ENCODE peak calls at places on chromosomes 16 and 17, in four cellular contexts. H is neural progenitor cell, T is mesenchymal stem cell, J is mammary epithelial cell. X is an unnamed sample.
A peak's percentile ranks its signal among the peaks of the same experiment; 100 is the strongest.

GRCh38 chr17:59199398-59199797 is 10.4 kb upstream of the SMG8 start:
- DNase-seq in H (no peak), J (no peak), T (no peak), X (no peak)

GRCh38 chr16:525520-526180 is 1.9 kb upstream of the CAPN15 start:
- DNase-seq in J (peak; percentile 93), H (no peak), T (peak; percentile 95), X (peak; percentile 98)

GRCh38 chr17:82563318-82563717 is 43.8 kb downstream of the FOXK2 start:
- DNase-seq in H (no peak), J (no peak), T (no peak), X (no peak)

GRCh38 chr16:67404740-67405226 is 11.5 kb upstream of the TPPP3 start:
- DNase-seq in J (peak; percentile 100), T (no peak), H (no peak), X (no peak)

GRCh38 chr17:72191901-72192300 is 71.1 kb downstream of the SOX9 start:
- DNase-seq in H (no peak), J (no peak), T (no peak), X (no peak)

GRCh38 chr16:10519929-10520868 is 60.2 kb downstream of the EMP2 start:
- DNase-seq in J (no peak), H (no peak), T (no peak), X (no peak)

GRCh38 chr17:40095944-40096791 is 4.2 kb downstream of the NR1D1 start:
- DNase-seq in H (no peak), T (no peak), J (no peak), X (peak; percentile 33)

GRCh38 chr16:78183886-78184553 is 84.6 kb downstream of the WWOX start:
- DNase-seq in T (peak; percentile 20), J (no peak), H (no peak), X (peak; percentile 26)

GRCh38 chr16:12393208-12393607 is 410.5 kb downstream of the CPPED1 start:
- DNase-seq in T (no peak), J (no peak), H (no peak), X (no peak)

GRCh38 chr16:12392585-12393089 is 411.1 kb downstream of the CPPED1 start:
- DNase-seq in T (peak; percentile 19), H (no peak), J (no peak), X (peak; percentile 15)

GRCh38 chr16:12398736-12399047 is 405.0 kb downstream of the CPPED1 start:
- DNase-seq in J (no peak), H (no peak), T (no peak), X (no peak)

GRCh38 chr16:12395266-12395665 is 408.4 kb downstream of the CPPED1 start:
- DNase-seq in T (no peak), H (no peak), J (no peak), X (peak; percentile 67)

GRCh38 chr16:12398029-12398735 is 405.5 kb downstream of the CPPED1 start:
- DNase-seq in T (no peak), J (no peak), H (no peak), X (no peak)
- H3K4me2 ChIP-seq in T (no peak overlapping the region), J (no peak overlapping the region), H (no peak overlapping the region), X (no peak overlapping the region)

DNA sequence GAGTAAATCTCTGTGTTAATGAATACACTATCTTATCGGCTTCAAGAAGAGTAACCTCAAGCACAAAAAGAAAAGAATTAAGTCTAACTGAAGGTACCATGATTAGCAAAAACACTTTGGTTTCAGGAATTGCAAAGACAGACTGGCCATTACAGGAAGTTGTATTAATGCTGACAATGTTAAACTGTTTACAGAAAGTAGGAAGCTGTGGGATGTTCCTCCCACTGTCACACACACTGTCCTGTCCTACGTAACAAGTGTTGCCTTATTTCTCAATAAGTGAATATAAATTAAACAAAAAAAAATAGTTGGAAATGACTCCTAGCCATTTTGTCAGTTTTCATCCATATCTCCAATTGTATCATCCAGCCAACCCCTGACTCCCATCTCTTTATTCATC is 8.6 kb downstream of the GNA13 start:
- DNase-seq in T (peak; percentile 85), J (no peak), H (no peak), X (no peak)
- H3K4me1 ChIP-seq in T (peaks cover 3% of the 10 kb centered on the region), J (no peaks in the 10 kb centered on the region), H (no peaks in the 10 kb centered on the region), X (no peaks in the 10 kb centered on the region)

GRCh38 chr17:65530158-65530984 is 31.1 kb downstream of the AXIN2 start:
- DNase-seq in J (no peak), H (no peak), T (no peak), X (no peak)
- H3K4me2 ChIP-seq in J (no peak overlapping the region), H (peak overlapping the region; percentile 46), T (no peak overlapping the region), X (no peak overlapping the region)

GRCh38 chr16:17305694-17306093 is 165.1 kb downstream of the XYLT1 start:
- DNase-seq in H (no peak), J (no peak), T (no peak), X (no peak)
- H3K4me1 ChIP-seq in H (peaks cover 18% of the 10 kb centered on the region), J (peaks cover 14% of the 10 kb centered on the region), T (no peaks in the 10 kb centered on the region), X (peaks cover 8% of the 10 kb centered on the region)

GRCh38 chr16:8572063-8572918 is 18.0 kb downstream of the TMEM114 start:
- DNase-seq in H (no peak), T (no peak), J (no peak), X (no peak)

GRCh38 chr16:8567355-8568230 is 22.7 kb downstream of the TMEM114 start:
- DNase-seq in T (peak; percentile 91), H (peak; percentile 96), J (peak; percentile 79), X (peak; percentile 96)

GRCh38 chr16:8571061-8571596 is 19.2 kb downstream of the TMEM114 start:
- DNase-seq in J (no peak), H (peak; percentile 68), T (peak; percentile 5), X (peak; percentile 53)

GRCh38 chr16:8568231-8568617 is 22.1 kb downstream of the TMEM114 start:
- DNase-seq in H (no peak), T (peak; percentile 13), J (no peak), X (peak; percentile 24)

GRCh38 chr16:8569650-8570338 is 20.5 kb downstream of the TMEM114 start:
- DNase-seq in J (no peak), H (peak; percentile 20), T (no peak), X (no peak)
- H3K4me2 ChIP-seq in J (no peak overlapping the region), H (no peak overlapping the region), T (no peak overlapping the region), X (no peak overlapping the region)

DNA sequence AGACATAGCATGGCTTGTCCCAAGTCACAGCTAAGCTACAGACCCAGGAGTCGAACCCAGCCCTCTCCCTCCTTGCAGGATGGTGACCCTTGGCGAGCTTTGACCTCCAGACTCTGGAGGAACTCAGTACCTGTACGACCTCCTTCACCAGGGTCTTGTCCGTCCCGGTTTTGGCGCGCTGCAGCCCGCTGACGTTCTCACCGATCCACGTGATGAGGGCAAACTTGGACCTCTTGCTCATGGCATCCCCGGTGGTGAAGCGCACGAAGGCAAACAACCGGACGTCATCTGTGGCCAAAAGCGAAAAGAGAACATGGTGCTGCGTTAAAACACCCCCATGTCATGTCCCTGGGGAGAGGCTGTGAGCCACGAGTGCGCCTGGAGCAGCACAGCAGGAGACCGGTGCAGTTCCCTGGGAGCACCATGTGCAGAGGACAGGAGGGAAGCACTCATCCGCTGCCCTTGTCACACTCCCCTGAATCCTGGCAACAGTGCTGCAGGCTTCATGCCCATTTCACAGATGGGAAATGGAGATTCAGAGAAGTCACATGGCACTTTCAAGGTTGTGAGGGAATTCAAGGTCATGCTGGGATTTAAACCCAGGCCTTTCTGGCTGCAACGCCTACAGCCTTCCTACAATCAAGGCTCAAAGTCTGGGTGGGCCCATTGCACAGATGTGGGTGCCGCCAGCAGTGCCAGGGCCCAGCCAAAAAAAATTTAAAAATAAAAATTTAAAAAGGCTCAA is 27.7 kb downstream of the COTL1 start:
- DNase-seq in J (no peak), T (no peak), H (no peak), X (no peak)
- H3K4me1 ChIP-seq in J (no peaks in the 10 kb centered on the region), T (peaks cover 12% of the 10 kb centered on the region), H (peaks cover 10% of the 10 kb centered on the region), X (no peaks in the 10 kb centered on the region)

GRCh38 chr17:68484458-68484857 is 27.2 kb upstream of the WIPI1 start:
- DNase-seq in T (no peak), H (no peak), J (no peak), X (no peak)
- H3K4me2 ChIP-seq in T (no peak overlapping the region), H (no peak overlapping the region), J (no peak overlapping the region), X (no peak overlapping the region)

DNA sequence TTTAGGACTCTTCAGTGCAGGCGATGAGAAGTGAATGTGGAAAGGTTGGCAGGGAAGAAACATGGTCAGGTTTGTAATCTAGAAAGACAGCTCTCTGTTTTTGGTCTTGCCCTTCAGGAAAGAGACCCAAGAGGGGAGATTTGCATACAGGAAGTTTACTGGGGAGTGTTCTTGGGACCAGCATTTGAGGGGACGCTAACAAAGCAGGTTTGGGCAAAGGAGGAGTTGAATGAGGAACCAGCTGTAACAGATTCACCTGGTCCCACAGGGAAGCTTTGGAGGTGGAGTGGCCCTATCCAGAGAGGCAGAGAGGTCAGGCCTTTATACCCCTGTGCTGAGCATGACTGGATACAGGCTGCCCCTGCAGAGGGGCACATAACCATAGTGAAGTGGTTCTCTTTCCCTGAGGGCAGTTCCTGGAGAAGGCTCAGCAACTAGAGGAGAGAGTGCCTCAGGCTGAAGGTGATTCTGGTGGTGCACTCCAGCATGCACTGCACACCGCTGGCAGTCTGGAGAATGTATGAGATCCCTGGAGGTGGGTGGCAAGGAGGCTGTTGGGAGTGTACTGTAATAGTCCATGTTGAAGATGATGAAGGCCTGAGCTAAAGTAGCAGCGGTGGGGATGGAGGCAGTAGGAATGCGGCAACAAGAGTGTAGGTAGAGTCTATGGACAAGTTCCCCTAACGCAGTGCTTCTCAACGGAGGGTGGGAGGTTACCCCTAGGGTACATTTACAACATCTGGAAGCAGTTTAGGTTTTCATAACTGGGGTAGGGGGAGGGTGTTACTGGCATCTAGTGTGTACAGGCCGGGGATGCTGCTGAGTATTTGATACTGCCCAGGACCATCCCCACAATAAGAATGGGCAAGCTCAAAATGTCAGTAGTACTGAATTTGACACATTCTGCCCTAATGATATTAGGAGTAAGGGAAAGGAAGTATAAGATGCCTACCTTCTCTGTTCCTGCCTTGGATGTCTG is 37.2 kb downstream of the MAP2K6 start:
- DNase-seq in H (no peak), T (no peak), J (no peak), X (no peak)
- H3K4me1 ChIP-seq in H (peaks cover 58% of the 10 kb centered on the region), T (peaks cover 4% of the 10 kb centered on the region), J (no peaks in the 10 kb centered on the region), X (no peaks in the 10 kb centered on the region)

DNA sequence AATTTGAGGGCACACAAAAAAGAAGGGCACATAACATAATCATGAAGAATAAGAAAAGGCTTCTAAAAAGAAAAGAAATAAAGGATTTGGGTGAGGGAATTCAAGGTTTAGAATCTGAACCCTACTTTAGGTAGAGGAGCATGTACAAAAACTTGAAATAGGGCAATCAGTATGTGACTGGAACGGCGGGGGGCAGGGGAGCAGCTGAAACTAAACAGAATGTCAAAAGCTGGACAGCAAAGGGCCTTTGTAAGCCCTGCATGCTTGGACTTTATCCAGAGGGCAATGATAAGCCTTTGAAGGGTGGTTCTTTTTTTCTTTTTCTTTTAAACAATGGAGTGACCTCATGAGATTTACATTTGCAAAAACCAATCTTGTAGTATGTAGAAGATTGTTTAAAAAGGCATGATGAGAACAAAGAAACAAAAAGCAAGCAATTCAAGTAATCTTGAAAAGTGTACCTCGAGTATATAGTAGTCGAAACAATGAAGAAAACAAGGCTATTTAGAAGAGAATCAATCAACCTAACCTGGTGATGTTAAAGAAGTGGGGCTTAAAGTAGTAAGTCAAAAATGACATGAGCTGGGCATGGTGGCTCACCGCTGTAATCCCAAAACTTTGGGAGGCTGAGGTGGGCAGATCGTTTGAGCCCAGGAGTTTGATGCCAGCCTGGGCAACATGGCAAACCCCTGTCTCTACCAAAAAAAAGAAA is 46.7 kb upstream of the ANKFY1 start:
- DNase-seq in H (no peak), J (no peak), T (no peak), X (peak; percentile 15)
- H3K4me2 ChIP-seq in H (no peak overlapping the region), J (no peak overlapping the region), T (no peak overlapping the region), X (no peak overlapping the region)

GRCh38 chr16:19856120-19856519 is 28.5 kb downstream of the GPRC5B start:
- DNase-seq in T (no peak), H (no peak), J (no peak), X (no peak)
- H3K4me1 ChIP-seq in T (peaks cover 1% of the 10 kb centered on the region), H (peaks cover 55% of the 10 kb centered on the region), J (no peaks in the 10 kb centered on the region), X (no peaks in the 10 kb centered on the region)

X was measured in GM23248.